ENCODE peak calls at places on chromosomes 11 and 22, in five cellular contexts. X is psoas muscle; T is naive thymus-derived CD4-positive, alpha-beta T cell; O is ovary; R is iPS DF 6.9. J is an unnamed sample. For H3K36me3, the result is how much of the 10 kb centered on the place peaks cover.

GRCh38 chr22:26318975-26319374 is 110.1 kb upstream of the ASPHD2 start:
- DNase-seq in O (no peak), T (no peak), R (no peak), X (no peak), J (peak)

GRCh38 chr11:130865091-130865771 is 51.0 kb downstream of the SNX19 start:
- DNase-seq in R (no peak), O (no peak), T (no peak), X (peak), J (no peak)

GRCh38 chr22:41482319-41482935 is 13.5 kb downstream of the ACO2 start:
- DNase-seq in R (no peak), O (no peak), X (no peak), T (no peak), J (no peak)

GRCh38 chr22:42613869-42614268 is 814 bp downstream of the POLDIP3 start:
- DNase-seq in T (no peak), X (no peak), R (no peak), O (no peak), J (no peak)

GRCh38 chr11:5611627-5612026 is 13.2 kb upstream of the TRIM34 start:
- DNase-seq in R (no peak), T (no peak), O (no peak), X (no peak), J (no peak)

GRCh38 chr11:61693897-61694840 is 14.0 kb downstream of the DAGLA start:
- DNase-seq in R (no peak), X (no peak), T (no peak), O (no peak), J (peak)

GRCh38 chr11:1067812-1068496 is 6.7 kb upstream of the MUC2 start:
- DNase-seq in X (no peak), R (no peak), T (no peak), O (no peak), J (no peak)

GRCh38 chr22:40043086-40043485 is 48.3 kb downstream of the FAM83F start:
- DNase-seq in T (no peak), X (peak), O (peak), R (no peak), J (peak)

GRCh38 chr11:59607703-59608454 is 7.7 kb downstream of the OSBP start:
- DNase-seq in O (no peak), R (no peak), X (no peak), T (no peak), J (no peak)

GRCh38 chr11:61627831-61628753 is 47.2 kb upstream of the SYT7 start:
- DNase-seq in R (no peak), T (no peak), X (peak), O (peak), J (peak)

GRCh38 chr11:75035911-75036536 is 47.3 kb downstream of the NEU3 start:
- DNase-seq in X (no peak), O (no peak), R (no peak), T (no peak), J (no peak)

GRCh38 chr22:48442663-48443062 is 1385.0 kb downstream of the BRD1 start:
- DNase-seq in T (no peak), R (no peak), X (no peak), O (no peak), J (no peak)

GRCh38 chr11:27201454-27202302 is 161.1 kb downstream of the BBOX1 start:
- DNase-seq in O (peak), X (peak), T (no peak), R (no peak), J (peak)

GRCh38 chr11:111309516-111309915 is 11.2 kb downstream of the POU2AF3 start:
- DNase-seq in T (no peak), O (no peak), R (no peak), X (no peak), J (no peak)

GRCh38 chr11:1122356-1123002 is 35.3 kb upstream of the MUC5AC start:
- DNase-seq in X (no peak), O (no peak), T (no peak), R (no peak), J (peak)

GRCh38 chr22:20951151-20951931 is 15.7 kb upstream of the AIFM3 start:
- DNase-seq in R (no peak), T (no peak), X (no peak), O (no peak), J (no peak)

GRCh38 chr11:616320-617220 is 820 bp upstream of the IRF7 start:
- DNase-seq in T (no peak), X (peak), O (no peak), R (no peak), J (peak)

GRCh38 chr22:47619631-47620030 is 857.2 kb downstream of the TBC1D22A start:
- DNase-seq in R (no peak), O (no peak), T (no peak), X (no peak), J (no peak)

GRCh38 chr11:46743043-46743442 is 24.0 kb downstream of the F2 start:
- DNase-seq in T (no peak), O (no peak), X (no peak), R (no peak), J (no peak)

GRCh38 chr11:46745995-46746394 is 27.0 kb downstream of the F2 start:
- DNase-seq in T (no peak), R (no peak), O (no peak), X (no peak), J (no peak)

GRCh38 chr11:46741600-46742484 is 22.8 kb downstream of the F2 start:
- DNase-seq in T (no peak), O (no peak), X (no peak), R (no peak), J (no peak)

GRCh38 chr11:46745328-46745727 is 26.3 kb downstream of the F2 start:
- DNase-seq in R (no peak), O (no peak), X (no peak), T (no peak), J (no peak)

GRCh38 chr11:46743693-46744339 is 24.8 kb downstream of the F2 start:
- DNase-seq in X (no peak), T (no peak), R (no peak), O (no peak), J (no peak)
- H3K36me3 ChIP-seq in X (under half), T (under half), R (under half), O (under half), J (under half)

GRCh38 chr22:49966041-49966715 is 5.6 kb downstream of the PIM3 start:
- DNase-seq in T (peak), X (peak), R (no peak), O (peak), J (no peak)

GRCh38 chr22:49968313-49968830 is 7.8 kb downstream of the PIM3 start:
- DNase-seq in T (no peak), X (peak), O (peak), R (no peak), J (no peak)

GRCh38 chr22:49968831-49969661 is 8.5 kb downstream of the PIM3 start:
- DNase-seq in R (no peak), T (no peak), O (peak), X (peak), J (peak)

GRCh38 chr22:49966716-49967332 is 6.3 kb downstream of the PIM3 start:
- DNase-seq in X (peak), T (no peak), R (no peak), O (peak), J (peak)

DNA sequence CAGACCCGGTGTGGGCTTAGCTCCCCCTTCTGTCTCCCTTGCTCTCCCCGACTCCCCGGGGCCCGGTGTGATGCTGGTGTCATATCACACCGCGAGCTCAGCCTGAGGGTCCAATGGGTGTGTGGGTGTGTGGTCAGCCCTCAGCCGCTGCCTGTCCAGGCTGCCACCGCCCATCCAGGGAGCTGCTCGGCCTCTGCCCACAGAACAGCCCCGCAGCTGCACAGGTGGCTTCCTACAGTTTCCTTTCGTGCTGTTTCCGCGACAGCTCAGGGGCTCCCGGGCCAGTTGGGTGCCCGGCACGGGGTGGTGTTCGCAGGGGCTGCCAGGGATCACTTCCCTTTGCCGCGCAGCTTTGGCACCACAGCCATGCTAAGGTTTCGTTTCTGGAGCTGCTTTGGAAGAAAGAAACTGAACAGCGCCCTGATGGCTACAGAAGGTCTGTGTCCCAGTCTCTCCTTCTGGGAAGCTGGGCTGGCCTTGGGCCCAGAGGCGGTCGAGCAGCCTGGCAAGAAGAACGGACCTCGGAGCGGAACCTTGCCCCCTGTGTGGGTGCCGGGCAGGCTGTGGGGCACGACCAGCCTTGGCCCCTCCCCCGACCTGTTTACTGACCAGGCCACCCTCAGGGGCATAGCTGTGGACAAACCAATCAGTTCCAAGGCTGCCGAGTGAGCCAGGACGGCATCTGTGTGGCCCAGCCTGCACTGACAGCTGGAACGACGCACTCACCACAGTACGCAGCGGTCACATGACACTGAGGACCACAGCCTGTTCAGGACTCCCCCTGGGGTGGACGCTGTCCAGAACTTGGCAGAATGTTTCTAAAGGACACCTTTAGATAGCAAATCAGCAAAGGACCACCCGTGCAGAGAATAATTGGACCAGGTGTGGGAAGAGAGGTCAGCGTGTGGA is 7.0 kb downstream of the PIM3 start:
- DNase-seq in T (peak), X (peak), O (peak), R (no peak), J (peak)
- H3K4me3 ChIP-seq in T (no peak), X (peak), O (peak), R (no peak), J (no peak)

DNA sequence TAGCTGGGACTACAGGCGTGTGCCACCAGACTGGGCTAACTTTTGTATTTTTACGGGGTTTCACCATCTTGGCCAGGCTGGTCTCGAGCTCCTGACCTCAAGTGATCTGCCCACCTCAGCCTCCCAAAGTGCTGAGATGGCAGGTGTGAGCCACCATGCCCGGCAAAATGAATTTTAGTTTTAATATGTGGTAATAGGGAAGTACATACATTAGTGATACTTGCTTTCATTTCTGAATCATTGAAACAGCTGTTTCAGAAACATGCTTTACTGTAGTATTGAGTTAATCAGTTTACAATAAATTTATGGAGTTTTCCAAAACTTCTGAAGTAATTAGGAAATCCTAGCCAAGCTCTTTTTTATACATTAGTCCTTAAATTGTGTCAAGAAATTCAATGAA is 15.6 kb downstream of the PCF11 start:
- DNase-seq in R (no peak), X (no peak), T (no peak), O (no peak), J (no peak)
- H3K36me3 ChIP-seq in R (under half), X (under half), T (under half), O (under half), J (under half)

GRCh38 chr11:72703281-72704008 is 29.2 kb upstream of the PDE2A start:
- DNase-seq in X (peak), T (no peak), R (no peak), O (peak), J (no peak)
- H3K4me3 ChIP-seq in X (peak), T (no peak), R (no peak), O (no peak), J (no peak)